ENCODE peak calls at places on chromosomes 16 and 17, in ten cellular contexts. U is frontal cortex; Z is HEK293T; R is stimulated activated CD8-positive, alpha-beta memory T cell treated with anti-CD3 and anti-CD28 coated beads, Interleukin-2, amount 100 ng/mL, for 48 hours; M is mesendoderm; A is stimulated activated CD4-positive, alpha-beta T cell treated with anti-CD3 and anti-CD28 coated beads, Interleukin-1b, Interleukin-23, amount 100 ng/mL, for 1 hour; K is upper lobe of right lung; B is Daoy; H is neural crest cell; V is astrocyte of the hippocampus. O is an unnamed sample.

GRCh38 chr17:39668141-39668924 is at the start of gene PNMT:
- DNase-seq in V (peak), H (peak), R (peak), K (peak), B (peak), A (peak), M (peak), Z (peak), U (peak), O (peak)

GRCh38 chr17:81031571-81032550 is 3.1 kb upstream of the BAIAP2 start:
- DNase-seq in A (no peak), R (no peak), K (peak), Z (no peak), U (no peak), B (no peak), V (no peak), M (no peak), H (no peak), O (no peak)

GRCh38 chr17:45240905-45241314 is 19.2 kb downstream of the FMNL1 start:
- DNase-seq in K (no peak), A (no peak), Z (no peak), M (no peak), B (no peak), R (no peak), U (no peak), H (no peak), V (no peak), O (no peak)

GRCh38 chr16:88585269-88585668 is 15.1 kb downstream of the ZC3H18 start:
- DNase-seq in M (no peak), B (no peak), A (no peak), R (no peak), U (no peak), Z (no peak), H (no peak), K (no peak), V (no peak), O (no peak)

GRCh38 chr16:2925951-2926659 is 14.4 kb downstream of the FLYWCH1 start:
- DNase-seq in H (no peak), B (no peak), U (no peak), M (no peak), Z (no peak), A (no peak), V (no peak), R (no peak), K (no peak), O (no peak)

GRCh38 chr17:74800531-74800930 is 24.4 kb upstream of the NAT9 start:
- DNase-seq in V (no peak), U (no peak), K (no peak), B (no peak), R (no peak), Z (no peak), A (no peak), H (no peak), M (no peak), O (no peak)

GRCh38 chr16:2614761-2615191 is 67.5 kb upstream of the KCTD5 start:
- DNase-seq in H (no peak), K (peak), A (no peak), V (no peak), B (no peak), M (no peak), Z (no peak), U (no peak), R (no peak), O (no peak)

GRCh38 chr17:226108-226772 is 44.8 kb upstream of the DOC2B start:
- DNase-seq in U (no peak), K (peak), A (no peak), R (no peak), V (no peak), Z (no peak), H (no peak), B (no peak), M (no peak), O (no peak)

GRCh38 chr16:1752853-1753252 is 18.5 kb downstream of the NME3 start:
- DNase-seq in U (no peak), A (no peak), M (no peak), Z (no peak), B (no peak), H (no peak), R (no peak), V (no peak), K (no peak), O (no peak)

GRCh38 chr16:4092547-4093265 is 23.5 kb downstream of the ADCY9 start:
- DNase-seq in A (no peak), R (no peak), H (no peak), U (no peak), B (no peak), Z (no peak), M (no peak), V (no peak), K (no peak), O (no peak)

GRCh38 chr17:78117027-78117981 is 11.3 kb downstream of the TMC6 start:
- DNase-seq in A (no peak), M (no peak), H (no peak), V (peak), Z (no peak), U (no peak), K (peak), B (peak), R (no peak), O (no peak)

GRCh38 chr16:57618306-57619132 is 9.9 kb upstream of the ADGRG1 start:
- DNase-seq in K (peak), A (no peak), U (no peak), M (no peak), B (peak), Z (no peak), V (no peak), H (no peak), R (no peak), O (no peak)

GRCh38 chr16:66928702-66929388 is 3.5 kb upstream of the RRAD start:
- DNase-seq in R (peak), B (peak), U (no peak), Z (no peak), M (peak), A (no peak), K (no peak), V (peak), H (no peak), O (no peak)

GRCh38 chr16:85258616-85259015 is 146.3 kb upstream of the CIBAR2 start:
- DNase-seq in V (no peak), Z (no peak), U (no peak), H (peak), A (no peak), K (no peak), B (no peak), M (no peak), R (no peak), O (no peak)

GRCh38 chr17:47225436-47225858 is 16.3 kb downstream of the MYL4 start:
- DNase-seq in M (no peak), U (peak), V (peak), H (no peak), B (peak), R (no peak), K (no peak), A (no peak), Z (no peak), O (no peak)

GRCh38 chr17:17175917-17176316 is 30.2 kb downstream of the PLD6 start:
- DNase-seq in V (no peak), H (no peak), U (no peak), Z (no peak), K (no peak), B (no peak), R (no peak), A (no peak), M (no peak), O (no peak)

GRCh38 chr16:80875616-80876015 is 71.2 kb upstream of the CDYL2 start:
- DNase-seq in Z (no peak), U (no peak), B (no peak), H (no peak), V (no peak), R (no peak), A (no peak), M (no peak), K (no peak), O (no peak)

GRCh38 chr17:66711936-66712335 is 123.0 kb upstream of the CACNG5 start:
- DNase-seq in V (peak), M (peak), A (no peak), B (no peak), U (no peak), K (peak), Z (no peak), R (no peak), H (no peak), O (no peak)

GRCh38 chr16:11530171-11530940 is 56.4 kb downstream of the LITAF start:
- DNase-seq in U (no peak), H (no peak), B (no peak), V (peak), M (peak), Z (no peak), R (no peak), A (no peak), K (no peak), O (no peak)

GRCh38 chr17:67718325-67718941 is 697 bp downstream of the NOL11 start:
- DNase-seq in U (peak), A (peak), B (peak), K (no peak), M (peak), Z (peak), V (no peak), R (peak), H (no peak), O (no peak)

GRCh38 chr16:8905795-8906591 is 23.8 kb downstream of the LITAFD start:
- DNase-seq in M (peak), U (no peak), B (no peak), A (no peak), H (no peak), Z (no peak), R (no peak), V (no peak), K (no peak), O (no peak)

GRCh38 chr17:2243953-2244352 is 59.6 kb downstream of the SMG6 start:
- DNase-seq in Z (no peak), B (no peak), R (no peak), U (no peak), K (no peak), M (no peak), H (no peak), V (no peak), A (no peak), O (no peak)

GRCh38 chr17:12665263-12666210 is at the start of gene MYOCD:
- DNase-seq in K (peak), H (peak), R (no peak), U (peak), M (peak), Z (peak), A (no peak), V (peak), B (peak), O (peak)

GRCh38 chr16:85524365-85524629 is 88.8 kb upstream of the GSE1 start:
- DNase-seq in R (no peak), H (no peak), A (no peak), Z (no peak), U (no peak), B (no peak), V (no peak), M (no peak), K (no peak), O (no peak)

GRCh38 chr17:72501404-72502110 is 380.7 kb downstream of the SOX9 start:
- DNase-seq in R (no peak), K (peak), U (no peak), V (peak), H (no peak), A (no peak), Z (no peak), B (no peak), M (peak), O (no peak)

GRCh38 chr17:34633351-34633750 is 54.0 kb downstream of the TMEM132E start:
- DNase-seq in A (no peak), U (no peak), B (peak), K (peak), M (peak), V (no peak), Z (no peak), H (no peak), R (no peak), O (no peak)

GRCh38 chr16:2513405-2514332 is at the start of gene ATP6V0C:
- DNase-seq in K (peak), H (peak), A (peak), R (peak), M (peak), Z (peak), U (peak), B (peak), V (peak), O (peak)

GRCh38 chr17:79153367-79154130 is 78.9 kb downstream of the ENGASE start:
- DNase-seq in A (no peak), K (no peak), M (no peak), V (no peak), R (no peak), H (no peak), U (no peak), Z (no peak), B (no peak), O (no peak)

GRCh38 chr17:68981288-68981687 is 26.1 kb upstream of the ABCA8 start:
- DNase-seq in R (no peak), M (no peak), Z (no peak), B (no peak), U (peak), H (no peak), V (peak), K (no peak), A (no peak), O (no peak)

GRCh38 chr16:70577256-70577698 is 53.7 kb downstream of the SF3B3 start:
- DNase-seq in H (no peak), B (peak), U (no peak), K (no peak), M (no peak), R (no peak), V (peak), Z (no peak), A (no peak), O (no peak)

GRCh38 chr16:10514369-10515055 is 65.9 kb downstream of the EMP2 start:
- DNase-seq in Z (peak), K (no peak), H (peak), V (peak), A (peak), B (peak), R (peak), U (peak), M (peak), O (peak)

GRCh38 chr17:59346876-59347407 is 15.5 kb downstream of the YPEL2 start:
- DNase-seq in Z (no peak), H (no peak), K (no peak), U (no peak), R (no peak), A (no peak), V (no peak), B (no peak), M (no peak), O (no peak)

GRCh38 chr17:60947100-60947499 is 269.4 kb downstream of the BCAS3 start:
- DNase-seq in B (no peak), R (no peak), K (no peak), H (no peak), U (no peak), V (no peak), A (no peak), M (no peak), Z (no peak), O (no peak)

GRCh38 chr17:72270530-72270929 is 149.7 kb downstream of the SOX9 start:
- DNase-seq in H (no peak), V (no peak), Z (no peak), R (no peak), M (no peak), A (no peak), K (no peak), U (no peak), B (peak), O (no peak)

O was measured in endothelial cell.